ENCODE peak calls at places on chromosomes 16 and 17, in four cellular contexts. G is astrocyte of the spinal cord, X is HEK293T, N is aorta. I is an unnamed sample.

GRCh38 chr17:28896884-28897768 is at the start of gene FLOT2:
- DNase-seq in G (peak; percentile 13), X (peak; percentile 55), N (peak; percentile 81), I (peak; percentile 58)

GRCh38 chr16:23838485-23839142 is 2.8 kb downstream of the PRKCB start:
- DNase-seq in G (no peak), X (no peak), N (no peak), I (no peak)

GRCh38 chr17:48577330-48577945 is 712 bp downstream of the HOXB4 start:
- DNase-seq in G (no peak), X (no peak), N (no peak), I (no peak)

GRCh38 chr17:77393274-77393600 is 252.5 kb downstream of the SEC14L1 start:
- DNase-seq in G (no peak), X (no peak), N (no peak), I (no peak)

GRCh38 chr16:56211471-56211944 is 20.2 kb downstream of the GNAO1 start:
- DNase-seq in G (no peak), X (no peak), N (peak; percentile 51), I (peak; percentile 88)

GRCh38 chr16:89383095-89384003 is 107.0 kb downstream of the ANKRD11 start:
- DNase-seq in G (no peak), X (peak; percentile 38), N (no peak), I (peak; percentile 81)

GRCh38 chr17:6654816-6655731 is 3.5 kb downstream of the C17orf100 start:
- DNase-seq in G (no peak), X (no peak), N (no peak), I (no peak)

GRCh38 chr17:38749222-38750043 is 1.3 kb upstream of the PCGF2 start:
- DNase-seq in G (peak; percentile 63), X (no peak), N (peak; percentile 91), I (peak; percentile 89)

GRCh38 chr17:30093463-30094147 is 23.0 kb upstream of the NSRP1 start:
- DNase-seq in G (peak; percentile 59), X (peak; percentile 71), N (no peak), I (peak; percentile 76)

GRCh38 chr17:7393613-7394451 is 493 bp downstream of the PLSCR3 start:
- DNase-seq in G (no peak), X (no peak), N (no peak), I (peak; percentile 43)

GRCh38 chr17:76076765-76077581 is 2.0 kb upstream of the ZACN start:
- DNase-seq in G (no peak), X (no peak), N (no peak), I (no peak)

GRCh38 chr17:2390199-2390880 is 10.5 kb downstream of the MNT start:
- DNase-seq in G (no peak), X (no peak), N (peak; percentile 65), I (no peak)

GRCh38 chr17:16371742-16372141 is 9.1 kb upstream of the UBB start:
- DNase-seq in G (peak; percentile 60), X (no peak), N (no peak), I (peak; percentile 82)

GRCh38 chr17:80955673-80956306 is 35.9 kb upstream of the CHMP6 start:
- DNase-seq in G (no peak), X (no peak), N (no peak), I (no peak)

GRCh38 chr16:57694556-57695377 is at the start of gene DRC7:
- DNase-seq in G (peak; percentile 41), X (peak; percentile 70), N (peak; percentile 62), I (peak; percentile 65)

GRCh38 chr17:82134101-82134500 is 36.1 kb upstream of the FASN start:
- DNase-seq in G (no peak), X (no peak), N (no peak), I (no peak)

GRCh38 chr16:54931041-54931756 is 534 bp downstream of the IRX5 start:
- DNase-seq in G (peak; percentile 50), X (peak; percentile 15), N (no peak), I (peak; percentile 45)

GRCh38 chr17:14940946-14941280 is 324.2 kb downstream of the PMP22 start:
- DNase-seq in G (no peak), X (no peak), N (no peak), I (peak; percentile 8)

GRCh38 chr16:533391-534088 is 6.0 kb downstream of the CAPN15 start:
- DNase-seq in G (no peak), X (no peak), N (no peak), I (peak; percentile 22)

GRCh38 chr17:82281502-82282238 is 8.2 kb upstream of the CSNK1D start:
- DNase-seq in G (no peak), X (no peak), N (no peak), I (peak; percentile 77)

GRCh38 chr17:79947351-79948031 is 88.2 kb downstream of the TBC1D16 start:
- DNase-seq in G (peak; percentile 96), X (no peak), N (no peak), I (no peak)

GRCh38 chr17:81566461-81567126 is 14.4 kb upstream of the FAAP100 start:
- DNase-seq in G (peak; percentile 98), X (no peak), N (peak; percentile 86), I (peak; percentile 97)

GRCh38 chr16:14957576-14958322 is 17.1 kb upstream of the PDXDC1 start:
- DNase-seq in G (no peak), X (no peak), N (no peak), I (no peak)

GRCh38 chr17:58956997-58957724 is 149.5 kb downstream of the TRIM37 start:
- DNase-seq in G (peak; percentile 67), X (no peak), N (no peak), I (peak; percentile 61)

GRCh38 chr16:8931864-8932263 is 31.8 kb downstream of the USP7 start:
- DNase-seq in G (peak; percentile 58), X (peak; percentile 39), N (peak; percentile 67), I (peak; percentile 40)

GRCh38 chr17:38654411-38655398 is 20.1 kb downstream of the EPOP start:
- DNase-seq in G (no peak), X (no peak), N (no peak), I (no peak)

GRCh38 chr17:42980766-42981397 is 517 bp downstream of the RUNDC1 start:
- DNase-seq in G (peak; percentile 24), X (peak; percentile 63), N (peak; percentile 59), I (peak; percentile 81)

GRCh38 chr16:15510992-15511391 is 76.6 kb downstream of the BMERB1 start:
- DNase-seq in G (no peak), X (no peak), N (no peak), I (no peak)

GRCh38 chr17:56185905-56186783 is 32.9 kb downstream of the ANKFN1 start:
- DNase-seq in G (peak; percentile 91), X (no peak), N (no peak), I (peak; percentile 98)

GRCh38 chr17:2027528-2028233 is 2.3 kb upstream of the DPH1 start:
- DNase-seq in G (no peak), X (no peak), N (no peak), I (no peak)

GRCh38 chr16:12901204-12901596 is 198 bp upstream of the SHISA9 start:
- DNase-seq in G (peak; percentile 6), X (no peak), N (no peak), I (no peak)

GRCh38 chr16:71479420-71479819 is 9.7 kb downstream of the ZNF19 start:
- DNase-seq in G (peak; percentile 30), X (peak; percentile 58), N (no peak), I (peak; percentile 43)

GRCh38 chr17:60720763-60721531 is 43.3 kb downstream of the BCAS3 start:
- DNase-seq in G (peak; percentile 72), X (peak; percentile 60), N (no peak), I (peak; percentile 75)

GRCh38 chr16:2043980-2044451 is 3.6 kb downstream of the NTHL1 start:
- DNase-seq in G (no peak), X (no peak), N (no peak), I (no peak)

GRCh38 chr16:86635181-86635580 is 56.8 kb downstream of the FOXL1 start:
- DNase-seq in G (peak; percentile 47), X (no peak), N (peak; percentile 66), I (no peak)

I was measured in ELR.